ENCODE peak calls at places on chromosomes 13 and 19, in nine cellular contexts. Z, A, I, M, D, R, O, Q and H are unnamed samples.

GRCh38 chr13:45298206-45298505 is 42.8 kb downstream of the TPT1 start:
- DNase-seq in Z (no peak), I (no peak), R (no peak), Q (no peak), D (no peak), O (no peak), M (no peak), A (no peak), H (no peak)

GRCh38 chr13:28056970-28057712 is 43.2 kb downstream of the FLT3 start:
- DNase-seq in M (no peak), A (no peak), O (no peak), Z (no peak), D (no peak), Q (no peak), I (no peak), R (no peak), H (no peak)

GRCh38 chr13:103238441-103238840 is 172.2 kb upstream of the SLC10A2 start:
- DNase-seq in M (no peak), O (no peak), Q (no peak), R (no peak), D (no peak), I (no peak), Z (no peak), A (no peak), H (no peak)

GRCh38 chr13:43831088-43831487 is 44.3 kb upstream of the ENOX1 start:
- DNase-seq in Q (peak; percentile 55), O (no peak), Z (no peak), R (peak; percentile 16), M (no peak), D (no peak), A (no peak), I (no peak), H (no peak)

GRCh38 chr13:42574435-42575311 is 721 bp downstream of the TNFSF11 start:
- DNase-seq in Q (no peak), O (no peak), R (no peak), Z (no peak), D (no peak), I (no peak), M (no peak), A (no peak), H (no peak)

GRCh38 chr13:98622926-98623325 is 46.0 kb upstream of the STK24 start:
- DNase-seq in M (no peak), I (no peak), Q (no peak), A (no peak), Z (no peak), D (no peak), O (no peak), R (no peak), H (no peak)

GRCh38 chr13:43411741-43412140 is 375.0 kb downstream of the ENOX1 start:
- DNase-seq in D (no peak), Q (peak; percentile 39), Z (peak; percentile 36), R (no peak), A (no peak), O (no peak), I (no peak), M (no peak), H (no peak)

GRCh38 chr19:42143341-42144234 is 11.3 kb upstream of the POU2F2 start:
- DNase-seq in D (no peak), I (no peak), Q (peak; percentile 37), O (no peak), A (no peak), Z (no peak), R (peak; percentile 24), M (no peak), H (no peak)

GRCh38 chr13:25885418-25885817 is 166.4 kb downstream of the SHISA2 start:
- DNase-seq in A (no peak), O (no peak), Z (no peak), Q (no peak), D (no peak), I (no peak), R (no peak), M (no peak), H (no peak)

GRCh38 chr19:23983406-23983805 is 68.7 kb downstream of the ZNF726 start:
- DNase-seq in I (no peak), Z (no peak), Q (no peak), O (no peak), D (no peak), A (no peak), M (no peak), R (peak; percentile 55), H (no peak)

GRCh38 chr13:113862766-113863510 is 938 bp downstream of the GAS6 start:
- DNase-seq in Q (no peak), O (peak; percentile 78), I (peak; percentile 81), D (peak; percentile 65), M (no peak), Z (peak; percentile 81), A (no peak), R (no peak), H (no peak)

GRCh38 chr19:5138606-5139594 is 170.0 kb downstream of the KDM4B start:
- DNase-seq in O (peak; percentile 55), Z (peak; percentile 62), A (no peak), I (peak; percentile 79), Q (peak; percentile 20), R (peak; percentile 79), M (no peak), D (peak; percentile 32), H (peak; percentile 94)

GRCh38 chr13:112783135-112783945 is 93.5 kb downstream of the ATP11A start:
- DNase-seq in A (no peak), Z (no peak), Q (peak; percentile 83), D (no peak), O (no peak), R (no peak), M (no peak), I (no peak), H (peak; percentile 37)

DNA sequence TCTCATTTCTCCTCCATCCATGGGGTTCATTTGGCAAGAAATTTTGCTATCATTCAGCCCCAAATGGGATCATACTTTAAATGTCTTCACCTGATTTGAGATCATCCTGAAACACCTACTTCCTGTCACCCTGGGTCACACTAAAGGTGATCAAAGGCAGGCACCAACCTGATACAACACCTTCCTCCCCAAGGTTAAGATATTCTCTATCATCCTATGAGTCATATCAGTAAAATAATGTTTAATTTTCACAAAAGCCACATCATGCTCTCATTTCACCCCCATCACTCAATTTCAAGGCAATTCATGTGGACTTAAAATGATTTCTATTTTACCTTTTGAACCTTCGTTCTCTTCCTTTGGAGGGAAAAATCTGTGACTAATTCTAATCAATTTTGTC is 139.2 kb downstream of the SPRY2 start:
- DNase-seq in A (no peak), O (no peak), M (no peak), I (no peak), Z (no peak), D (no peak), Q (no peak), R (no peak), H (no peak)
- H3K9me3 ChIP-seq in A (no peaks in the 10 kb centered on the region), O (no peaks in the 10 kb centered on the region), M (no peaks in the 10 kb centered on the region), I (no peaks in the 10 kb centered on the region), Z (no peaks in the 10 kb centered on the region), D (no peaks in the 10 kb centered on the region), Q (no peaks in the 10 kb centered on the region), R (no peaks in the 10 kb centered on the region), H (no peaks in the 10 kb centered on the region)

GRCh38 chr13:91643394-91643793 is 245.0 kb downstream of the GPC5 start:
- DNase-seq in Q (no peak), A (no peak), Z (no peak), D (no peak), I (no peak), R (no peak), O (no peak), M (no peak), H (no peak)
- H3K4me1 ChIP-seq in Q (no peaks in the 10 kb centered on the region), A (no peaks in the 10 kb centered on the region), Z (no peaks in the 10 kb centered on the region), D (no peaks in the 10 kb centered on the region), I (no peaks in the 10 kb centered on the region), R (no peaks in the 10 kb centered on the region), O (no peaks in the 10 kb centered on the region), M (no peaks in the 10 kb centered on the region), H (no peaks in the 10 kb centered on the region)

GRCh38 chr19:50202962-50203280 is 501 bp upstream of the MYH14 start:
- DNase-seq in Z (no peak), I (no peak), Q (no peak), R (no peak), D (no peak), O (no peak), A (no peak), M (no peak), H (no peak)

GRCh38 chr19:50204811-50205675 is 1.6 kb downstream of the MYH14 start:
- DNase-seq in A (peak; percentile 65), D (peak; percentile 95), R (no peak), I (no peak), Q (no peak), M (no peak), O (peak; percentile 83), Z (peak; percentile 47), H (peak; percentile 96)

GRCh38 chr19:50204081-50204428 is 633 bp downstream of the MYH14 start:
- DNase-seq in M (no peak), Q (no peak), Z (no peak), I (no peak), R (no peak), D (no peak), O (no peak), A (no peak), H (no peak)

GRCh38 chr19:50202399-50202798 is 1.0 kb upstream of the MYH14 start:
- DNase-seq in M (no peak), R (no peak), A (no peak), Q (no peak), Z (no peak), D (no peak), I (no peak), O (no peak), H (no peak)

DNA sequence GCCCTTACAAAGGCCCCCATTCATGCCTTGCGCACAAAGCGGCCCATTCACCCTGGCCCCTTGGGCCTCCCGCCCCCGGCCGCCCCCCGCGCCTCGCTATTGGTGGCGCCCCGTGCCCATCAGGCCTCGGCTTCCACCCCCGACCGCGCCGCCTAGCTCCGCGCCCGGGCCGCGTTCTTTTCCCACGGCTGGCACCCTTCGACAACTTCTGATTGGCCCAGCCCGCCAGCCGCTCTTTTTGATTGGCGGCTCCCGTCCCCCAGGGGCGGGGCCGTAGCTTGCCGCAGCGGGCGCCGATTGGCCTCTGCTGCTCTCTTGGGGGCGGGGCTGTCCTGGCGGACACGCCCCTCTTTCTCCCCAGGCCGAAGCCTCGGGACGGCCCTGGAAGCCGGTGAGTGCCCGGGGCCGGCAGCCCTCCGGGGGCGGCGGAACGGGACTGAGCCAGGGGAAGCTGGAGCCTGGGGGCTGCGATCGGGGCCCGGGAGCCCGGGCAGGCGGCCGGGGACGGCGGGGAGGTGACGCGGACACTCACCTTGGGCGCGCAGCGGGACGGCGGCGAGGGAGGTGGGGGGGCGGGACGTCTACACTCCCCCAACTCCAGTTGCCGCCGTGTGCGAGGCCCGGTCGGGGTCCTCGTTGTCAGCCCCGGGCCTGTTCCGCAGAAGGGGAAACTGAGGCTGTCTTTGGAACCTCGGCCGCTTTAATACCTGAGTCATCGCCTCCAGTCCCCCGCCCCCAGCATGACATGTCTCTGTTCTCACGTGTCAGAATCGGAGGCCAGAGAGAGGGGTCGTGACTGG is at the start of gene MYH14:
- DNase-seq in Q (no peak), R (no peak), O (peak; percentile 86), M (no peak), Z (peak; percentile 87), A (peak; percentile 86), I (peak; percentile 88), D (peak; percentile 98), H (no peak)
- H3K9me3 ChIP-seq in Q (no peaks in the 10 kb centered on the region), R (no peaks in the 10 kb centered on the region), O (no peaks in the 10 kb centered on the region), M (no peaks in the 10 kb centered on the region), Z (no peaks in the 10 kb centered on the region), A (no peaks in the 10 kb centered on the region), I (no peaks in the 10 kb centered on the region), D (no peaks in the 10 kb centered on the region), H (no peaks in the 10 kb centered on the region)

DNA sequence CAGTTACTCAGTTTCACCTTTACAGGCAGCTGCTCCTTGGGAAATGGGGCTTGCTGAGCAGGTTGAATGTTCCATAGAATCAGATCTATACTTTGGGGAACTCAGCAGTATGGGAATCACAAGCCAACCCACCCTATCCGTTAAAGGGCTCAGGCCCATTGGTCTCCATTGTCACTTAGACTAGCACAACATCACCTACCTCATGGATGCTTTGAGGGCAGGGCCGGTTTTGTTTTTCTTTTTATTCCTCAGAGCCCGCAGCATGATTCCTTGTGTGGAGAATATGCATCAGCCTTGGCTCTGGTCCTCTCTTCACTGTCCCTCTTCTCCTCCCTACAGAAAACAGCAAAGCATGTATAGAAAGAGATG is 48.0 kb downstream of the LRCH1 start:
- DNase-seq in Q (no peak), O (no peak), M (no peak), Z (no peak), R (no peak), D (no peak), I (no peak), A (no peak), H (no peak)
- H3K4me1 ChIP-seq in Q (peaks cover 8% of the 10 kb centered on the region), O (peaks cover 15% of the 10 kb centered on the region), M (peaks cover 34% of the 10 kb centered on the region), Z (peaks cover 60% of the 10 kb centered on the region), R (peaks cover 37% of the 10 kb centered on the region), D (peaks cover 31% of the 10 kb centered on the region), I (peaks cover 7% of the 10 kb centered on the region), A (peaks cover 61% of the 10 kb centered on the region), H (peaks cover 60% of the 10 kb centered on the region)